ENCODE peak calls at places on chromosomes 5 and 9, in five cellular contexts. P is upper lobe of right lung, F is esophagus squamous epithelium, V is cardiac muscle cell, I is ovary. K is an unnamed sample.

GRCh38 chr5:171342362-171343111 is 33.5 kb downstream of the TLX3 start:
- DNase-seq in V (peak; percentile 73), P (no peak), F (no peak), I (no peak), K (peak; percentile 10)

GRCh38 chr5:153816870-153817269 is 221.8 kb downstream of the FAM114A2 start:
- DNase-seq in F (no peak), I (no peak), V (no peak), P (no peak), K (no peak)

GRCh38 chr5:11504794-11505193 is 399.5 kb downstream of the CTNND2 start:
- DNase-seq in P (no peak), F (no peak), I (no peak), V (no peak), K (no peak)

GRCh38 chr5:69083412-69083811 is 10.4 kb upstream of the SLC30A5 start:
- DNase-seq in F (no peak), I (no peak), V (no peak), P (no peak), K (no peak)

GRCh38 chr5:10652151-10652550 is 88.3 kb downstream of the ANKRD33B start:
- DNase-seq in I (no peak), P (no peak), F (no peak), V (no peak), K (no peak)

GRCh38 chr5:93585753-93586385 is 2.8 kb downstream of the NR2F1 start:
- DNase-seq in I (no peak), F (no peak), V (no peak), P (no peak), K (no peak)

GRCh38 chr9:757246-757881 is 84.1 kb upstream of the DMRT1 start:
- DNase-seq in V (peak; percentile 64), I (peak; percentile 27), F (no peak), P (no peak), K (peak; percentile 16)

GRCh38 chr9:68546596-68547390 is 6.1 kb upstream of the TMEM252 start:
- DNase-seq in F (no peak), V (no peak), I (no peak), P (no peak), K (no peak)

GRCh38 chr9:133590231-133590855 is 18.8 kb downstream of the FAM163B start:
- DNase-seq in I (no peak), F (no peak), P (no peak), V (no peak), K (no peak)

GRCh38 chr5:61423487-61424157 is 91.6 kb downstream of the ZSWIM6 start:
- DNase-seq in I (no peak), P (no peak), V (no peak), F (no peak), K (no peak)

GRCh38 chr9:91483189-91483691 is 59.6 kb upstream of the NFIL3 start:
- DNase-seq in V (no peak), I (no peak), P (no peak), F (no peak), K (no peak)

GRCh38 chr9:104553261-104553660 is 15.7 kb upstream of the OR13C8 start:
- DNase-seq in F (no peak), V (no peak), I (no peak), P (no peak), K (no peak)

GRCh38 chr5:170388818-170389217 is 349 bp downstream of the KCNMB1 start:
- DNase-seq in I (no peak), F (no peak), V (peak; percentile 56), P (no peak), K (no peak)

GRCh38 chr5:110703481-110703880 is 23.0 kb downstream of the TMEM232 start:
- DNase-seq in P (no peak), F (no peak), I (no peak), V (no peak), K (no peak)

GRCh38 chr9:109905472-109905871 is 125.5 kb downstream of the PALM2AKAP2 start:
- DNase-seq in P (no peak), V (no peak), F (no peak), I (no peak), K (no peak)

GRCh38 chr9:109907810-109908458 is 127.9 kb downstream of the PALM2AKAP2 start:
- DNase-seq in I (no peak), F (no peak), P (no peak), V (no peak), K (no peak)

GRCh38 chr9:109908459-109909390 is 128.7 kb downstream of the PALM2AKAP2 start:
- DNase-seq in I (no peak), V (no peak), P (no peak), F (no peak), K (no peak)

GRCh38 chr9:109907400-109907799 is 127.4 kb downstream of the PALM2AKAP2 start:
- DNase-seq in F (no peak), I (no peak), P (no peak), V (no peak), K (peak; percentile 27)

DNA sequence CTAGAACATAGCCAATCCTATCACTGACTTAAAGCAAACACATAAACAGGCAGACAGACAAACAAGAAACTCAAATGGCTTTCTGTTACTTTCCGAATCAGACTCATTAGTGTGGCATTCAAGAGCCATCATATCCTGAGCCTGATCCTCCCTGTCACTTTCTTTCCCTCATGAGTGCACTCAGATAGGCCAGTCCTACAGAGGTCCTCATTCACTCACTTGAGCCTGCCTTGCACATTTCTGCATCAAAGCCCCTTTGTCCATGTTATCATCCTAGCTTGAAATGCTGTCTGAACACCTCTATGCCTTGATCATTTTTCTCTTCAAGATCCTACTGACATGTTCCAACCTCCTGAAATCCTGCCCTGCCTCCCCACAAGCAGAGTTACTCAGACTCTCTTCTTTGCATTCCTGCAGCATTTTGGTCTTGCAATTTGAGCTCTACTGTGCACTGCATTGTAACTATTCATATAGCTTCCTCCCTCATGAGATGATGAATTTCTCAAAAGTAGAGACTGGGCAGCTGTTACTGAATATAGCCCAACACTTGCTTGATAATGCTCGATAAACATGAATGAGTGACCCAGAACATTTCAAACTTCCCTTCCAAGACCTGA is 126.9 kb downstream of the PALM2AKAP2 start:
- DNase-seq in F (no peak), V (peak; percentile 55), I (no peak), P (no peak), K (no peak)
- H3K27ac ChIP-seq in F (no peak overlapping the region), V (peak overlapping the region; percentile 55), I (no peak overlapping the region), P (peak overlapping the region; percentile 63), K (peak overlapping the region; percentile 47)

GRCh38 chr9:126698756-126699155 is 85.0 kb downstream of the LMX1B start:
- DNase-seq in F (no peak), P (peak; percentile 33), V (no peak), I (no peak), K (no peak)

GRCh38 chr9:126700903-126701819 is 87.4 kb downstream of the LMX1B start:
- DNase-seq in I (no peak), F (no peak), V (no peak), P (peak; percentile 44), K (no peak)

GRCh38 chr9:126701820-126702500 is 88.2 kb downstream of the LMX1B start:
- DNase-seq in P (peak; percentile 53), I (no peak), V (no peak), F (no peak), K (no peak)

GRCh38 chr9:126699401-126699851 is 85.7 kb downstream of the LMX1B start:
- DNase-seq in P (peak; percentile 55), I (no peak), V (no peak), F (no peak), K (no peak)

GRCh38 chr9:126700296-126700695 is 86.6 kb downstream of the LMX1B start:
- DNase-seq in F (no peak), I (no peak), V (no peak), P (peak; percentile 52), K (no peak)
- H3K27ac ChIP-seq in F (no peak overlapping the region), I (no peak overlapping the region), V (no peak overlapping the region), P (no peak overlapping the region), K (no peak overlapping the region)

GRCh38 chr5:36590513-36591286 is 15.7 kb upstream of the SLC1A3 start:
- DNase-seq in V (peak; percentile 51), P (no peak), I (no peak), F (no peak), K (no peak)
- H3K27ac ChIP-seq in V (no peak overlapping the region), P (no peak overlapping the region), I (no peak overlapping the region), F (no peak overlapping the region), K (no peak overlapping the region)

GRCh38 chr9:110141118-110141797 is 66.7 kb downstream of the C9orf152 start:
- DNase-seq in V (no peak), F (no peak), I (peak; percentile 46), P (no peak), K (no peak)
- H3K27ac ChIP-seq in V (no peak overlapping the region), F (no peak overlapping the region), I (no peak overlapping the region), P (no peak overlapping the region), K (no peak overlapping the region)

DNA sequence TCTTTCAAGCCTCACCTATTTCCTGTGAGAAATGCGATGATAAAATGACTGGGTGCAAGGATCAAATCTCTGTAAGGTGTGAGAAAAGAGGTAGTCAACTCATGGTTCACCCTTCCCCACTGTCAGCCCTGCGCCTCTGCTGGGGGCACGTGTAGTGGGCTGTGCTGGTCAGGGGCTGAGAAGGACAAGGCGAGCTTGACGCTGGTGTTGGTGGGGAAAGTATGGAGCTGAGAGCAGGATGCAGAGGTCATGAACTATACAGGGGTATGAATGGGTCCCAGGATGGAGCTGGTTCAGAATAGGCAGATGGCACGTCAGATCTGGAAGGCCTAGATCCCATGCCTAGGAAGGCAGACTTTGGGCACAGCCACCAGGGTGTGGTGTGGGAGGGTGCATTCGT is 20.6 kb downstream of the PITX1 start:
- DNase-seq in V (no peak), F (no peak), P (peak; percentile 17), I (no peak), K (no peak)
- H3K27ac ChIP-seq in V (no peak overlapping the region), F (no peak overlapping the region), P (no peak overlapping the region), I (no peak overlapping the region), K (no peak overlapping the region)

K was measured in substantia nigra.